ENCODE peak calls at places on chromosomes 5 and 9, in five cellular contexts. B is nucleus accumbens; R is ascending aorta; A is right cardiac atrium; H is stimulated activated CD8-positive, alpha-beta memory T cell treated with anti-CD3 and anti-CD28 coated beads, Interleukin-15, amount 100 ng/mL, for 1 hour. J is an unnamed sample.

GRCh38 chr5:1594336-1595106 is 70.8 kb upstream of the LPCAT1 start:
- DNase-seq in B (peak; percentile 38), R (peak; percentile 81), A (peak; percentile 75), H (peak; percentile 57), J (peak; percentile 69)

GRCh38 chr5:113202904-113203716 is 226.5 kb downstream of the DCP2 start:
- DNase-seq in B (no peak), R (no peak), A (peak; percentile 89), H (no peak), J (no peak)

GRCh38 chr9:4762889-4763521 is 22.0 kb upstream of the AK3 start:
- DNase-seq in B (no peak), R (peak; percentile 70), A (peak; percentile 42), H (no peak), J (no peak)

GRCh38 chr5:34053571-34054271 is 10.7 kb upstream of the C1QTNF3 start:
- DNase-seq in B (no peak), R (no peak), A (no peak), H (no peak), J (no peak)

GRCh38 chr9:96884443-96884842 is 30.1 kb upstream of the ZNF782 start:
- DNase-seq in B (no peak), R (no peak), A (no peak), H (no peak), J (no peak)

GRCh38 chr5:82356808-82357671 is 78.9 kb upstream of the RPS23 start:
- DNase-seq in B (no peak), R (peak; percentile 94), A (peak; percentile 92), H (peak; percentile 35), J (no peak)

GRCh38 chr5:175810457-175810856 is 60.9 kb upstream of the CPLX2 start:
- DNase-seq in B (no peak), R (no peak), A (no peak), H (no peak), J (no peak)

GRCh38 chr9:26746357-26747072 is 146.1 kb downstream of the CAAP1 start:
- DNase-seq in B (no peak), R (no peak), A (no peak), H (no peak), J (no peak)

GRCh38 chr5:146805099-146805498 is 73.5 kb downstream of the PPP2R2B start:
- DNase-seq in B (no peak), R (no peak), A (no peak), H (no peak), J (no peak)

GRCh38 chr9:121353246-121353975 is 16.6 kb downstream of the STOM start:
- DNase-seq in B (no peak), R (no peak), A (no peak), H (peak; percentile 25), J (no peak)

GRCh38 chr5:177098103-177098771 is 11.5 kb downstream of the FGFR4 start:
- DNase-seq in B (no peak), R (no peak), A (peak; percentile 60), H (no peak), J (no peak)

GRCh38 chr9:137945581-137945980 is 68.0 kb downstream of the CACNA1B start:
- DNase-seq in B (no peak), R (no peak), A (no peak), H (no peak), J (no peak)

GRCh38 chr5:68149189-68149588 is 66.4 kb upstream of the PIK3R1 start:
- DNase-seq in B (no peak), R (no peak), A (no peak), H (no peak), J (no peak)

GRCh38 chr5:131792900-131793299 is 3.9 kb downstream of the FNIP1 start:
- DNase-seq in B (no peak), R (no peak), A (no peak), H (no peak), J (no peak)

J was measured in caudate nucleus.